ENCODE peak calls at places on chromosomes 2 and 18, in four cellular contexts. S, X, M and Q are unnamed samples.

GRCh38 chr2:177874678-177875077 is 197.9 kb downstream of the PDE11A start:
- DNase-seq in X (no peak), S (no peak), M (no peak), Q (no peak)

GRCh38 chr18:10843533-10843932 is 305.8 kb downstream of the PIEZO2 start:
- DNase-seq in S (no peak), M (no peak), X (no peak), Q (no peak)

GRCh38 chr2:81767173-81767720 is 1462.7 kb upstream of the LRRTM1 start:
- DNase-seq in X (no peak), S (no peak), M (no peak), Q (no peak)

GRCh38 chr18:9734189-9734588 is 26.1 kb downstream of the RAB31 start:
- DNase-seq in M (no peak), X (peak), S (no peak), Q (peak)

GRCh38 chr2:133885847-133886246 is 317.6 kb upstream of the NCKAP5 start:
- DNase-seq in X (no peak), M (no peak), S (no peak), Q (peak)

GRCh38 chr2:161677634-161678033 is 53.4 kb downstream of the SLC4A10 start:
- DNase-seq in S (no peak), X (no peak), M (no peak), Q (no peak)

GRCh38 chr2:224357098-224357901 is 44.6 kb downstream of the FAM124B start:
- DNase-seq in X (no peak), M (peak), S (peak), Q (peak)

GRCh38 chr2:217904614-217904965 is 98.2 kb downstream of the TNS1 start:
- DNase-seq in S (no peak), X (no peak), M (no peak), Q (no peak)

GRCh38 chr2:61396005-61396404 is 74.9 kb downstream of the USP34 start:
- DNase-seq in S (no peak), X (no peak), M (no peak), Q (no peak)

GRCh38 chr18:54181856-54182612 is 42.4 kb downstream of the MBD2 start:
- DNase-seq in S (no peak), X (no peak), M (no peak), Q (no peak)

GRCh38 chr2:8435608-8436007 is 246.2 kb upstream of the ID2 start:
- DNase-seq in X (no peak), M (no peak), S (no peak), Q (no peak)

GRCh38 chr2:172839446-172839845 is 103.8 kb downstream of the RAPGEF4 start:
- DNase-seq in M (no peak), S (no peak), X (no peak), Q (no peak)

GRCh38 chr2:241965931-241966412 is 96.4 kb downstream of the RTP5 start:
- DNase-seq in X (peak), S (no peak), M (peak), Q (peak)

GRCh38 chr18:61474918-61475317 is 141.7 kb downstream of the CDH20 start:
- DNase-seq in X (no peak), S (no peak), M (no peak), Q (no peak)

GRCh38 chr2:104915107-104915793 is 61.3 kb downstream of the POU3F3 start:
- DNase-seq in M (no peak), S (no peak), X (no peak), Q (no peak)

GRCh38 chr2:15726321-15727057 is 134.8 kb downstream of the DDX1 start:
- DNase-seq in M (no peak), X (no peak), S (no peak), Q (no peak)

GRCh38 chr2:157627594-157628281 is 926 bp downstream of the ACVR1C start:
- DNase-seq in M (no peak), S (peak), X (no peak), Q (peak)

GRCh38 chr2:190511104-190511503 is 23.4 kb downstream of the NEMP2 start:
- DNase-seq in X (no peak), S (no peak), M (peak), Q (peak)

GRCh38 chr18:35588995-35589394 is 7.5 kb downstream of the GALNT1 start:
- DNase-seq in S (peak), X (no peak), M (peak), Q (peak)

GRCh38 chr2:133777607-133778006 is 209.3 kb upstream of the NCKAP5 start:
- DNase-seq in X (no peak), S (no peak), M (no peak), Q (no peak)

GRCh38 chr2:973129-973528 is 22.5 kb downstream of the SNTG2 start:
- DNase-seq in S (no peak), X (no peak), M (no peak), Q (no peak)

GRCh38 chr18:1034971-1035370 is 130.3 kb downstream of the ADCYAP1 start:
- DNase-seq in X (no peak), M (no peak), S (no peak), Q (no peak)

GRCh38 chr18:59744271-59744721 is 47.1 kb upstream of the CCBE1 start:
- DNase-seq in M (no peak), X (no peak), S (no peak), Q (no peak)

GRCh38 chr2:206853880-206854279 is 85.4 kb upstream of the CPO start:
- DNase-seq in M (no peak), X (no peak), S (no peak), Q (peak)

GRCh38 chr2:62147610-62148301 is 48.2 kb upstream of the B3GNT2 start:
- DNase-seq in S (no peak), M (no peak), X (no peak), Q (no peak)

GRCh38 chr2:98913916-98914712 is 21.9 kb downstream of the CRACDL start:
- DNase-seq in M (no peak), S (no peak), X (no peak), Q (no peak)

GRCh38 chr2:18062892-18063291 is 184.4 kb downstream of the KCNS3 start:
- DNase-seq in X (no peak), S (no peak), M (no peak), Q (no peak)

GRCh38 chr2:199441759-199442158 is 16.0 kb downstream of the SATB2 start:
- DNase-seq in X (no peak), M (no peak), S (no peak), Q (no peak)

GRCh38 chr2:109403841-109404201 is 209.9 kb downstream of the SEPTIN10 start:
- DNase-seq in S (no peak), X (no peak), M (no peak), Q (no peak)

GRCh38 chr2:179263015-179263414 is 1.6 kb downstream of the SESTD1 start:
- DNase-seq in S (no peak), X (no peak), M (no peak), Q (no peak)